ENCODE peak calls at places on chromosomes 4 and X, in four cellular contexts. B is neural crest cell; Z is stimulated activated CD8-positive, alpha-beta memory T cell treated with anti-CD3 and anti-CD28 coated beads, Interleukin-7, amount 100 ng/mL, for 1 hour; H is coronary artery. K is an unnamed sample.

GRCh38 chr4:10861036-10861435 is 176.5 kb upstream of the CLNK start:
- DNase-seq in H (no peak), Z (no peak), B (no peak), K (no peak)

GRCh38 chrX:120023259-120023658 is 54.2 kb downstream of the RHOXF2B start:
- DNase-seq in Z (no peak), H (no peak), B (no peak), K (no peak)

GRCh38 chr4:77229433-77229832 is 72.4 kb downstream of the CCNG2 start:
- DNase-seq in H (no peak), Z (no peak), B (no peak), K (no peak)

GRCh38 chr4:33625762-33626161 is 2618.6 kb downstream of the ARAP2 start:
- DNase-seq in Z (no peak), B (no peak), H (no peak), K (no peak)

GRCh38 chr4:173005912-173006633 is 162.5 kb upstream of the GALNT7 start:
- DNase-seq in H (no peak), Z (no peak), B (no peak), K (no peak)

GRCh38 chr4:25857403-25857802 is 5.4 kb downstream of the SEL1L3 start:
- DNase-seq in H (no peak), B (no peak), Z (no peak), K (no peak)

GRCh38 chrX:68292471-68292870 is 140.8 kb downstream of the OPHN1 start:
- DNase-seq in H (no peak), Z (no peak), B (no peak), K (no peak)

GRCh38 chr4:30790123-30790522 is 70.0 kb downstream of the PCDH7 start:
- DNase-seq in B (no peak), Z (no peak), H (no peak), K (no peak)

GRCh38 chr4:52372747-52373146 is 286.4 kb downstream of the USP46 start:
- DNase-seq in B (no peak), Z (no peak), H (no peak), K (no peak)

K was measured in esophagus squamous epithelium.